ENCODE peak calls at places on chromosomes 16 and 17, in eight cellular contexts. Q, B, J, Z, S, M, X and I are unnamed samples.
A peak's percentile ranks its signal among the peaks of the same experiment; 100 is the strongest.

GRCh38 chr17:21171309-21171922 is 42.5 kb downstream of the TMEM11 start:
- DNase-seq in Q (no peak), B (no peak), J (no peak), Z (no peak), S (no peak), M (no peak), X (no peak), I (no peak)

GRCh38 chr16:54006693-54007092 is 279.9 kb downstream of the IRX3 start:
- DNase-seq in Q (no peak), B (no peak), J (no peak), Z (no peak), S (no peak), M (no peak), X (no peak), I (no peak)

GRCh38 chr16:80824623-80825364 is 20.4 kb upstream of the CDYL2 start:
- DNase-seq in Q (peak; percentile 17), B (peak; percentile 59), J (peak; percentile 29), Z (no peak), S (no peak), M (peak; percentile 29), X (peak; percentile 73), I (no peak)

GRCh38 chr16:76856112-76856511 is 334.9 kb upstream of the MON1B start:
- DNase-seq in Q (no peak), B (no peak), J (no peak), Z (no peak), S (no peak), M (no peak), X (no peak), I (no peak)

GRCh38 chr17:75642221-75643032 is 9.2 kb downstream of the SMIM5 start:
- DNase-seq in Q (no peak), B (no peak), J (no peak), Z (no peak), S (no peak), M (no peak), X (peak; percentile 19), I (no peak)

GRCh38 chr16:70678898-70679652 is 6.8 kb downstream of the MTSS2 start:
- DNase-seq in Q (no peak), B (no peak), J (no peak), Z (no peak), S (no peak), M (no peak), X (no peak), I (no peak)

GRCh38 chr16:70160388-70160787 is 13.2 kb upstream of the CLEC18C start:
- DNase-seq in Q (no peak), B (no peak), J (no peak), Z (peak; percentile 67), S (no peak), M (no peak), X (no peak), I (no peak)

GRCh38 chr16:49350265-49351103 is 23.1 kb upstream of the C16orf78 start:
- DNase-seq in Q (peak; percentile 86), B (peak; percentile 37), J (peak; percentile 50), Z (no peak), S (peak; percentile 59), M (no peak), X (peak; percentile 65), I (peak; percentile 22)

GRCh38 chr16:72241930-72242329 is 70.0 kb upstream of the PMFBP1 start:
- DNase-seq in Q (no peak), B (peak; percentile 52), J (peak; percentile 35), Z (no peak), S (no peak), M (no peak), X (peak; percentile 65), I (no peak)

GRCh38 chr16:86836503-86837125 is 258.3 kb downstream of the FOXL1 start:
- DNase-seq in Q (no peak), B (no peak), J (no peak), Z (no peak), S (no peak), M (no peak), X (no peak), I (no peak)

GRCh38 chr17:77875881-77876509 is 82.5 kb upstream of the TNRC6C start:
- DNase-seq in Q (no peak), B (no peak), J (no peak), Z (no peak), S (no peak), M (no peak), X (peak; percentile 85), I (no peak)

GRCh38 chr16:53511403-53512280 is 8.6 kb upstream of the AKTIP start:
- DNase-seq in Q (no peak), B (peak; percentile 98), J (no peak), Z (no peak), S (no peak), M (no peak), X (no peak), I (no peak)

GRCh38 chr16:58025351-58026138 is at the start of gene MMP15:
- DNase-seq in Q (peak; percentile 98), B (peak; percentile 91), J (peak; percentile 65), Z (no peak), S (peak; percentile 55), M (peak; percentile 61), X (peak; percentile 84), I (peak; percentile 47)

GRCh38 chr17:49843774-49844350 is 4.0 kb downstream of the TAC4 start:
- DNase-seq in Q (peak; percentile 72), B (no peak), J (no peak), Z (no peak), S (no peak), M (no peak), X (peak; percentile 42), I (no peak)

GRCh38 chr16:68288252-68288650 is 22.5 kb downstream of the SLC7A6OS start:
- DNase-seq in Q (no peak), B (no peak), J (no peak), Z (no peak), S (no peak), M (no peak), X (no peak), I (no peak)

GRCh38 chr17:76107507-76107906 is 3.9 kb upstream of the EXOC7 start:
- DNase-seq in Q (no peak), B (peak; percentile 58), J (no peak), Z (no peak), S (no peak), M (no peak), X (peak; percentile 35), I (no peak)

GRCh38 chr17:6028294-6028693 is 41.9 kb upstream of the WSCD1 start:
- DNase-seq in Q (no peak), B (no peak), J (no peak), Z (no peak), S (no peak), M (no peak), X (no peak), I (no peak)

GRCh38 chr17:57954421-57955182 is 610 bp downstream of the CUEDC1 start:
- DNase-seq in Q (peak; percentile 70), B (no peak), J (peak; percentile 64), Z (no peak), S (no peak), M (no peak), X (peak; percentile 74), I (peak; percentile 24)

GRCh38 chr16:6482861-6483530 is 849.6 kb upstream of the RBFOX1 start:
- DNase-seq in Q (no peak), B (no peak), J (no peak), Z (no peak), S (no peak), M (no peak), X (no peak), I (no peak)

GRCh38 chr17:36779550-36779949 is 157.7 kb upstream of the LHX1 start:
- DNase-seq in Q (no peak), B (no peak), J (no peak), Z (no peak), S (no peak), M (no peak), X (no peak), I (no peak)

GRCh38 chr16:89670496-89671431 is 13.1 kb downstream of the SPATA33 start:
- DNase-seq in Q (no peak), B (peak; percentile 21), J (no peak), Z (no peak), S (no peak), M (no peak), X (peak; percentile 25), I (no peak)

GRCh38 chr17:9291912-9292562 is 270.7 kb downstream of the NTN1 start:
- DNase-seq in Q (peak; percentile 49), B (peak; percentile 8), J (no peak), Z (no peak), S (peak; percentile 32), M (peak; percentile 21), X (peak; percentile 30), I (no peak)